ENCODE peak calls at places on chromosome 18, in seven cellular contexts. One of them, this sample, is unnamed. For H3K4me1, the result is how much of the 10 kb centered on the place peaks cover.

GRCh38 chr18:61973273-61974115 is 80.7 kb upstream of the RNF152 start:
- DNase-seq in neuronal stem cell: no peak
- DNase-seq in aorta: no peak
- DNase-seq in IMR-90: no peak
- DNase-seq in pancreas: no peak
- DNase-seq in hepatocyte: no peak
- DNase-seq in H9: no peak
- DNase-seq in this sample: no peak

GRCh38 chr18:41593276-41593675 is 361.8 kb upstream of the PIK3C3 start:
- DNase-seq in IMR-90: no peak
- DNase-seq in neuronal stem cell: no peak
- DNase-seq in aorta: no peak
- DNase-seq in H9: no peak
- DNase-seq in pancreas: no peak
- DNase-seq in hepatocyte: no peak
- DNase-seq in this sample: no peak

GRCh38 chr18:32019251-32019943 is 772 bp downstream of the RNF125 start:
- DNase-seq in hepatocyte: peak
- DNase-seq in IMR-90: no peak
- DNase-seq in aorta: peak
- DNase-seq in pancreas: peak
- DNase-seq in neuronal stem cell: peak
- DNase-seq in H9: peak
- DNase-seq in this sample: no peak

GRCh38 chr18:45049548-45050307 is 369.0 kb downstream of the SETBP1 start:
- DNase-seq in H9: no peak
- DNase-seq in pancreas: no peak
- DNase-seq in hepatocyte: no peak
- DNase-seq in neuronal stem cell: no peak
- DNase-seq in aorta: no peak
- DNase-seq in IMR-90: no peak
- DNase-seq in this sample: no peak

GRCh38 chr18:48975817-48976649 is 25.3 kb upstream of the SMAD7 start:
- DNase-seq in H9: no peak
- DNase-seq in pancreas: peak
- DNase-seq in IMR-90: peak
- DNase-seq in aorta: peak
- DNase-seq in hepatocyte: peak
- DNase-seq in neuronal stem cell: peak
- DNase-seq in this sample: peak

GRCh38 chr18:5627756-5628511 is 84.1 kb upstream of the EPB41L3 start:
- DNase-seq in aorta: no peak
- DNase-seq in pancreas: peak
- DNase-seq in IMR-90: no peak
- DNase-seq in H9: peak
- DNase-seq in neuronal stem cell: no peak
- DNase-seq in hepatocyte: peak
- DNase-seq in this sample: no peak

GRCh38 chr18:12403601-12404506 is 3.9 kb upstream of the PRELID3A start:
- DNase-seq in pancreas: no peak
- DNase-seq in IMR-90: peak
- DNase-seq in aorta: peak
- DNase-seq in hepatocyte: peak
- DNase-seq in H9: no peak
- DNase-seq in neuronal stem cell: no peak
- DNase-seq in this sample: no peak

GRCh38 chr18:28176933-28177827 is at the start of gene CDH2:
- DNase-seq in aorta: peak
- DNase-seq in hepatocyte: peak
- DNase-seq in pancreas: peak
- DNase-seq in H9: peak
- DNase-seq in IMR-90: peak
- DNase-seq in neuronal stem cell: peak
- DNase-seq in this sample: no peak

GRCh38 chr18:42931501-42931900 is 184.0 kb downstream of the RIT2 start:
- DNase-seq in IMR-90: peak
- DNase-seq in aorta: no peak
- DNase-seq in pancreas: no peak
- DNase-seq in H9: no peak
- DNase-seq in hepatocyte: peak
- DNase-seq in neuronal stem cell: no peak
- DNase-seq in this sample: no peak

GRCh38 chr18:39186008-39186407 is 1620.4 kb upstream of the CELF4 start:
- DNase-seq in neuronal stem cell: no peak
- DNase-seq in aorta: no peak
- DNase-seq in H9: no peak
- DNase-seq in IMR-90: no peak
- DNase-seq in pancreas: no peak
- DNase-seq in hepatocyte: no peak
- DNase-seq in this sample: no peak

GRCh38 chr18:72410399-72410798 is 133.7 kb downstream of the CBLN2 start:
- DNase-seq in H9: no peak
- DNase-seq in aorta: no peak
- DNase-seq in IMR-90: no peak
- DNase-seq in pancreas: no peak
- DNase-seq in neuronal stem cell: no peak
- DNase-seq in hepatocyte: no peak
- DNase-seq in this sample: no peak

GRCh38 chr18:79874553-79875530 is 76.6 kb downstream of the SLC66A2 start:
- DNase-seq in pancreas: no peak
- DNase-seq in neuronal stem cell: no peak
- DNase-seq in IMR-90: no peak
- DNase-seq in aorta: no peak
- DNase-seq in H9: no peak
- DNase-seq in hepatocyte: no peak
- DNase-seq in this sample: no peak

GRCh38 chr18:59464521-59464920 is 105.5 kb upstream of the LMAN1 start:
- DNase-seq in IMR-90: no peak
- DNase-seq in hepatocyte: no peak
- DNase-seq in H9: no peak
- DNase-seq in pancreas: no peak
- DNase-seq in aorta: no peak
- DNase-seq in neuronal stem cell: no peak
- DNase-seq in this sample: no peak

GRCh38 chr18:12659904-12660605 is 2.1 kb upstream of the SPIRE1 start:
- DNase-seq in IMR-90: peak
- DNase-seq in hepatocyte: peak
- DNase-seq in H9: no peak
- DNase-seq in neuronal stem cell: peak
- DNase-seq in pancreas: no peak
- DNase-seq in aorta: no peak
- DNase-seq in this sample: no peak

GRCh38 chr18:56835331-56835730 is 184.2 kb downstream of the WDR7 start:
- DNase-seq in hepatocyte: no peak
- DNase-seq in aorta: no peak
- DNase-seq in pancreas: no peak
- DNase-seq in IMR-90: no peak
- DNase-seq in neuronal stem cell: no peak
- DNase-seq in H9: no peak
- DNase-seq in this sample: no peak

GRCh38 chr18:36075862-36076587 is 8.7 kb upstream of the RPRD1A start:
- DNase-seq in aorta: no peak
- DNase-seq in neuronal stem cell: no peak
- DNase-seq in pancreas: no peak
- DNase-seq in hepatocyte: peak
- DNase-seq in IMR-90: peak
- DNase-seq in H9: no peak
- DNase-seq in this sample: no peak

GRCh38 chr18:63887424-63887823 is at the start of gene SERPINB2:
- DNase-seq in neuronal stem cell: no peak
- DNase-seq in pancreas: no peak
- DNase-seq in H9: no peak
- DNase-seq in hepatocyte: no peak
- DNase-seq in aorta: no peak
- DNase-seq in IMR-90: peak
- DNase-seq in this sample: no peak

GRCh38 chr18:76412010-76412817 is 82.8 kb downstream of the ZNF516 start:
- DNase-seq in neuronal stem cell: no peak
- DNase-seq in hepatocyte: no peak
- DNase-seq in H9: peak
- DNase-seq in pancreas: no peak
- DNase-seq in aorta: no peak
- DNase-seq in IMR-90: no peak
- DNase-seq in this sample: no peak

GRCh38 chr18:79485788-79486355 is 90.1 kb downstream of the NFATC1 start:
- DNase-seq in aorta: peak
- DNase-seq in H9: no peak
- DNase-seq in pancreas: peak
- DNase-seq in IMR-90: peak
- DNase-seq in neuronal stem cell: no peak
- DNase-seq in hepatocyte: peak
- DNase-seq in this sample: no peak

GRCh38 chr18:37294951-37295350 is 270.6 kb downstream of the CELF4 start:
- DNase-seq in hepatocyte: peak
- DNase-seq in aorta: no peak
- DNase-seq in neuronal stem cell: peak
- DNase-seq in IMR-90: no peak
- DNase-seq in H9: peak
- DNase-seq in pancreas: no peak
- DNase-seq in this sample: no peak

GRCh38 chr18:11544060-11544633 is 65.2 kb upstream of the SLC35G4 start:
- DNase-seq in hepatocyte: no peak
- DNase-seq in H9: no peak
- DNase-seq in aorta: no peak
- DNase-seq in IMR-90: no peak
- DNase-seq in neuronal stem cell: no peak
- DNase-seq in pancreas: no peak
- DNase-seq in this sample: no peak

DNA sequence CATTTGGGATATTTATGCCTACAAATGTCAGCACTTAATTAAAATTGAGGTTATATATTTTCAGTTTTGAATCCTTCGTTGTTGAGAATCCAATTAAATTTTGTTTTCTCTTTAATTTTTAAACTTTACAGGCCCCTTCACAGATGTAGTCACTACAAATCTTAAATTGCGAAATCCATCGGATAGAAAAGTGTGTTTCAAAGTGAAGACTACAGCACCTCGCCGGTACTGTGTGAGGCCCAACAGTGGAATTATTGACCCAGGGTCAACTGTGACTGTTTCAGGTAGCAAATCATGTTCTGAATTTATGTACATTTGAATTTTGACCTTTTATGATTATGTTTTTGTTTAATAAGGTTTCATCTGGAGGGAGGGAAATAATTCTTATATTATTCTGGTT is 17.9 kb downstream of the VAPA start:
- DNase-seq in H9: no peak
- DNase-seq in neuronal stem cell: no peak
- DNase-seq in IMR-90: no peak
- DNase-seq in hepatocyte: no peak
- DNase-seq in aorta: no peak
- DNase-seq in pancreas: no peak
- DNase-seq in this sample: no peak
- H3K4me1 ChIP-seq in H9: under half
- H3K4me1 ChIP-seq in neuronal stem cell: under half
- H3K4me1 ChIP-seq in IMR-90: under half
- H3K4me1 ChIP-seq in hepatocyte: under half
- H3K4me1 ChIP-seq in aorta: under half
- H3K4me1 ChIP-seq in pancreas: under half
- H3K4me1 ChIP-seq in this sample: under half

DNA sequence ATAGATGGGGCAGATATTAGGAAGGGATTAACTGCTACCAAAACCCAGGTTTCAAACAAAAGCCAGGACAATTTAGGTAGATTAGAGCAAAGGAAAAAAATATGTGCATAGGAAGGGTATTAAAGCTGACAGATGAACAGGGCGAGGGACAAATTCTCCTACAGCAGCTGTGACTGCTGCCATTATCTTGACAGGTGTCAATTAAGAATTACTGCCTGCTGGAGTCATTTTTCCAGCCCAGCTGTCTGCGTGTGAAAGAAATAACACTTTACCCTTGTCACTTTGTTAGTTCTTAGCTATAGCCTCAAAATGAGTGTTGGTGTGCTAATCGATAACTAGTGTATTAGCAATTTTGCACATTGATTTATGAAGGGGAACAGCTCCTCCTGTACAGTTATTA is 7.5 kb downstream of the TSHZ1 start:
- DNase-seq in IMR-90: no peak
- DNase-seq in pancreas: no peak
- DNase-seq in neuronal stem cell: no peak
- DNase-seq in hepatocyte: no peak
- DNase-seq in aorta: no peak
- DNase-seq in H9: no peak
- DNase-seq in this sample: no peak
- H3K4me1 ChIP-seq in IMR-90: under half
- H3K4me1 ChIP-seq in pancreas: under half
- H3K4me1 ChIP-seq in neuronal stem cell: under half
- H3K4me1 ChIP-seq in hepatocyte: half or more
- H3K4me1 ChIP-seq in aorta: under half
- H3K4me1 ChIP-seq in H9: under half
- H3K4me1 ChIP-seq in this sample: under half

GRCh38 chr18:58309099-58309498 is 265.1 kb downstream of the NEDD4L start:
- DNase-seq in H9: no peak
- DNase-seq in hepatocyte: no peak
- DNase-seq in pancreas: no peak
- DNase-seq in IMR-90: no peak
- DNase-seq in neuronal stem cell: no peak
- DNase-seq in aorta: no peak
- DNase-seq in this sample: no peak

GRCh38 chr18:58307441-58307840 is 263.4 kb downstream of the NEDD4L start:
- DNase-seq in pancreas: no peak
- DNase-seq in IMR-90: no peak
- DNase-seq in aorta: no peak
- DNase-seq in hepatocyte: no peak
- DNase-seq in neuronal stem cell: no peak
- DNase-seq in H9: no peak
- DNase-seq in this sample: no peak

GRCh38 chr18:58310517-58310916 is 266.5 kb downstream of the NEDD4L start:
- DNase-seq in neuronal stem cell: no peak
- DNase-seq in pancreas: peak
- DNase-seq in IMR-90: no peak
- DNase-seq in H9: no peak
- DNase-seq in aorta: no peak
- DNase-seq in hepatocyte: peak
- DNase-seq in this sample: no peak

GRCh38 chr18:58309610-58310239 is 265.7 kb downstream of the NEDD4L start:
- DNase-seq in aorta: no peak
- DNase-seq in hepatocyte: no peak
- DNase-seq in neuronal stem cell: no peak
- DNase-seq in IMR-90: no peak
- DNase-seq in H9: no peak
- DNase-seq in pancreas: no peak
- DNase-seq in this sample: no peak

GRCh38 chr18:58308463-58308862 is 264.4 kb downstream of the NEDD4L start:
- DNase-seq in H9: no peak
- DNase-seq in neuronal stem cell: no peak
- DNase-seq in IMR-90: no peak
- DNase-seq in pancreas: no peak
- DNase-seq in aorta: no peak
- DNase-seq in hepatocyte: no peak
- DNase-seq in this sample: no peak
- H3K4me1 ChIP-seq in H9: under half
- H3K4me1 ChIP-seq in neuronal stem cell: under half
- H3K4me1 ChIP-seq in IMR-90: under half
- H3K4me1 ChIP-seq in pancreas: under half
- H3K4me1 ChIP-seq in aorta: under half
- H3K4me1 ChIP-seq in hepatocyte: under half
- H3K4me1 ChIP-seq in this sample: under half

DNA sequence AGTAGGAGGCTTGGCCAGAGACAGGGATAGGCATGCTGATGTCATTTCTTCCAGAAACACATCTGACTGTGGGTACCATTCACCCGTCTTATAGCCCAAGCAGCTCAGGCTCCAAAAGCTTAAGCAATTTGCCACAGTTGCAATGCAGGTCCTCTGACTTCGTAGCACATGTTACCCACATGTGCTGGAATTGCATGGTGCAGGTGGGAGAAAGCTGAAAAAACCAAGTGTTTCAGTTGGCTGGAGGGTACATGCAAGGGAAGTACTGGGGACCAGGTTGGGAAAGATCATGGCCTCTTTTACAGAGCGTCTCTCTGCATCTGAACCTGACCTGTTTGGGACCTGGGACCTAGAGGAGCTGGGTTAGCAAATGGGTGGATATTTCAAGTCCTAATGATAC is 45.9 kb upstream of the TTC39C start:
- DNase-seq in aorta: no peak
- DNase-seq in pancreas: no peak
- DNase-seq in H9: no peak
- DNase-seq in hepatocyte: no peak
- DNase-seq in neuronal stem cell: no peak
- DNase-seq in IMR-90: no peak
- DNase-seq in this sample: no peak
- H3K4me1 ChIP-seq in aorta: under half
- H3K4me1 ChIP-seq in pancreas: under half
- H3K4me1 ChIP-seq in H9: under half
- H3K4me1 ChIP-seq in hepatocyte: under half
- H3K4me1 ChIP-seq in neuronal stem cell: under half
- H3K4me1 ChIP-seq in IMR-90: under half
- H3K4me1 ChIP-seq in this sample: under half

This sample was measured in breast epithelium.